ENCODE peak calls at places on chromosomes 4 and X, in nine cellular contexts. I, M, U, X, L, T, C, P and O are unnamed samples.

GRCh38 chr4:16715482-16715881 is 183.0 kb downstream of the LDB2 start:
- DNase-seq in I (peak), M (no peak), U (no peak), X (no peak), L (no peak), T (no peak), C (no peak), P (no peak), O (no peak)

GRCh38 chr4:112563431-112564200 is 47.6 kb upstream of the NEUROG2 start:
- DNase-seq in I (no peak), M (no peak), U (no peak), X (no peak), L (no peak), T (no peak), C (no peak), P (no peak), O (no peak)

GRCh38 chr4:169999923-170000322 is 26.3 kb downstream of the MFAP3L start:
- DNase-seq in I (no peak), M (no peak), U (no peak), X (no peak), L (no peak), T (no peak), C (no peak), P (no peak), O (no peak)

GRCh38 chrX:134929813-134930212 is 61.0 kb upstream of the SMIM10 start:
- DNase-seq in I (no peak), M (no peak), U (no peak), X (no peak), L (no peak), T (no peak), C (no peak), P (no peak), O (no peak)

GRCh38 chr4:71540749-71541269 is 202.0 kb downstream of the SLC4A4 start:
- DNase-seq in I (peak), M (no peak), U (no peak), X (peak), L (no peak), T (no peak), C (peak), P (no peak), O (no peak)

GRCh38 chr4:142959156-142959555 is 113.1 kb upstream of the INPP4B start:
- DNase-seq in I (no peak), M (no peak), U (no peak), X (no peak), L (no peak), T (no peak), C (no peak), P (no peak), O (peak)

GRCh38 chrX:103248553-103248952 is 6.4 kb downstream of the TCEAL8 start:
- DNase-seq in I (peak), M (no peak), U (no peak), X (peak), L (no peak), T (no peak), C (peak), P (no peak), O (no peak)

GRCh38 chr4:633976-634598 is 8.7 kb downstream of the PDE6B start:
- DNase-seq in I (no peak), M (no peak), U (no peak), X (no peak), L (no peak), T (no peak), C (no peak), P (no peak), O (no peak)

GRCh38 chr4:20252656-20253271 is 1.1 kb downstream of the SLIT2 start:
- DNase-seq in I (peak), M (no peak), U (no peak), X (peak), L (peak), T (peak), C (peak), P (no peak), O (no peak)

DNA sequence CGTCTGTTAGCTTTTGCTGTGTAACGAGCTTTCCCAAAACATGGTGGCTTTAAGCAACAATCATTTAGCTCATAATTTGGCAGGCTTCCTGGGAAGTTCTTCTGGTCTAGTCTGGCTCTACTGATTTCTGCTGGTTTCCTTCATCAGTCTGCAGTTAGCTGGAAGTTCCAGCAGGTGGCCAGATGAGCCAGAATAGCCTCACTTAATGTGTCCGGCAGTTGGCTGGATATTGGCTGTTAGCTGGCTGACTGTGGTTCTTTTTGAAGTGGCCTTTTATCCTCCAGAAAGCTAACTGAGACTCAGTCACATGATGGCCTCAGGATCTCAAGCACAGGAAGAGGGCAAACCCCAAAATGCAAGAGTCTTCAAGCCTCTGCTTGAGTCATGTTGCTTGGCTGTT is 34.9 kb downstream of the FTHL17 start:
- DNase-seq in I (peak), M (peak), U (no peak), X (peak), L (no peak), T (peak), C (peak), P (peak), O (no peak)
- H3K4me3 ChIP-seq in I (no peak), M (no peak), U (no peak), X (no peak), L (no peak), T (no peak), C (no peak), P (no peak), O (no peak)

DNA sequence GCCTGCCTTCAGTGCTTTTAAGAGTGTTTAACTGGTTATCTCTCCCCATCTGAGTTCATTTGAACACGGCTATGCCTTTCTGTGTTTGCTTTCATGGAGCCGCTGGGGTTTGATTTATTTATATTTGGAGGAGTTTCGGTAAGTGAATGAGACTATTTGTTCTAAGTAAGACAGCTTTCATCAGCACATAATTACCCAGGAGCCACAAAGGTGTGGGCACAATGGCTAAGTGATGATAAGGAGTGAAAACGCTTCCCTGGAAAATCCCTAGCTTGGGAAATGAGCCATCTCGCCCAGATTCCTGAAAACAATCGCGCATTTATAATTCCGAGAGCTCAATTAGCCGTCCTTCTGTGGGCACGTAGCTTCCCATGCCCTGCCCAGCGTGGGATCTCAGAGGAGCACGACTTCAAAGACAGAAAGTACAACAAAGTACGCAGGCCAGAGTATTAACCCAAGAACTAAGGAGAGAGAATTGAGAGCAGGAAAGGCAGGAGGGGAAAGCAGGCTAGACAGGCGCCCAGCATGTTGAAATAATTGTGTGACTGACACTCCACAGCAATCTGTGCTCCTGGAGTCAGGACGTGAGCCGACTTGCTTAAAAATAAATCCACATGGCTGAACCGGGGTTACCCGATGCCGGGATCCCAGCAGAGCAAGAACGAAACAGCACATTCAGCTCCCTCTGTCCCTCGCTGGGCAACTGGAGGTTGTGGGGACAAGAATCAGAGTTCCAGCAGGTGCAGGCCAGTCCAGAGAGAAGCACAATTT is 99.0 kb downstream of the DHRSX start:
- DNase-seq in I (no peak), M (no peak), U (no peak), X (no peak), L (peak), T (no peak), C (no peak), P (no peak), O (no peak)
- H3K4me3 ChIP-seq in I (no peak), M (no peak), U (no peak), X (no peak), L (no peak), T (no peak), C (no peak), P (no peak), O (no peak)

GRCh38 chr4:102791318-102791835 is 30.6 kb upstream of the MANBA start:
- DNase-seq in I (no peak), M (no peak), U (no peak), X (no peak), L (no peak), T (no peak), C (no peak), P (no peak), O (no peak)
- H3K4me3 ChIP-seq in I (no peak), M (no peak), U (no peak), X (no peak), L (no peak), T (no peak), C (no peak), P (no peak), O (no peak)

DNA sequence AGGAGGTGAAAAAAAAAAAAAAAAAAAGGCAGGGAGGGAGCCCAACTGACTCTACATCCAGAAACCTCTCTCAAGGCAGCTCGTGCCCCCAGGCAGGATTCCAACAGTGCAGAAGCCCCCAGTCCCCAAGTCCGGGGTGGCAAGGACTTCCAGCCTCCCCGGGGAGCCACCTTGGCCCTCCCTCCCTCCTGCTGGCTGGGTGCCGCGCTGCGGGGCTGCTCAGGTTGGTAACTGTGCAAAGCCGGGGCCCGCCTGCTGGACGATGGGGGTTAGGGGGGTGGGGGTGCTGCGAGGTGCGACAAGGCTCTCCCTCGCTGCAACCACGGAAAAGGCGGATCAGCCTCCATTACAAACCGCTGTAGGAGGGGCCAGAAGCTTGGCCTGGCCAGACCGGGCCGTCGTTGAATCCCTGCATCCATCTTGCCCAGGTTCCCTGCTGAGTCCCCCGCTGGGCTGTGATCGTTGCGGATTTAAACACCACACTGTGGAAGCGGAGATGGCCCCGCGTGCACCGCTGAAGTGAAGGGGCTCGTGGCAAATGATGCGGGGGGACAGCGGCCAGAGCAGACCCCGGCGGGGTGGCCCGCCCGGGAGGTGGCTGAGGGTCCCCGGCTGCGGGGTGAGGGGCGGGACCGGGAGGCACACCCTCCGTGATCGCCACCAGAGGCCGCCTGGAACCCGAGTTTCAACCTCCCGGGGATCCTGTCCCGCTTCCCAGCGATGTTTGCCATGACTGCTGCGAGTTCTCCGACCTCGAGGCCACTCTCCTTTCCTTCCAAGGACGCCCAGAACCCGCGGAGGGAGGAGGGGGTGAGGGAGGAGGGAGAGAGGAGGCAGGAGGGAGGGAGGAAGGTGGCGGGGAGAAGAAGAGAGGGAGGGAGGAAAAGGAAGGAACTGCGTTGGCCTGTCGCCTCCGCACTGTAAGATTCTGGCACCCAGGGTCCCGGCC is 58.0 kb upstream of the DDX3X start:
- DNase-seq in I (peak), M (no peak), U (peak), X (peak), L (peak), T (peak), C (peak), P (peak), O (no peak)
- H3K4me3 ChIP-seq in I (peak), M (peak), U (peak), X (peak), L (peak), T (peak), C (peak), P (peak), O (peak)

DNA sequence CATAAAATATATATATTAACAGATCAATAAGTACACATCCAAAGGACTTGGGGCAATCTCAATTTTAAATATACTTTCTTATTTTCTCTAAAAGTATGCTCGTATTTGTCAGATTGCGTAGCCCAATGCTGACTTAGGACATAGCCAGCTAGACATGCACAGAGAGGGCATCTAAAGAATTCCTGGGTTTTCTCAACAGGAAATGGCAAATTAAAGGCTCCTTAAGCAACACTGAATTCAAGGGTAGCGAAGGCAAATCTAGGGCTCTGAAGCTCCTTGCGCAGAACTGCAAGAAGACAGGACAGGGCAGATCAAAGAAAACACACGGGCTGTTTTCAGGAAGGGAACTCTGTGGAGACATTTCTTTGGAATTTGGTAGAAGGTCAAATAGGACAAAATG is 94.6 kb upstream of the FTHL17 start:
- DNase-seq in I (peak), M (no peak), U (no peak), X (no peak), L (no peak), T (no peak), C (no peak), P (no peak), O (no peak)
- H3K4me3 ChIP-seq in I (no peak), M (no peak), U (no peak), X (no peak), L (no peak), T (no peak), C (no peak), P (no peak), O (no peak)

DNA sequence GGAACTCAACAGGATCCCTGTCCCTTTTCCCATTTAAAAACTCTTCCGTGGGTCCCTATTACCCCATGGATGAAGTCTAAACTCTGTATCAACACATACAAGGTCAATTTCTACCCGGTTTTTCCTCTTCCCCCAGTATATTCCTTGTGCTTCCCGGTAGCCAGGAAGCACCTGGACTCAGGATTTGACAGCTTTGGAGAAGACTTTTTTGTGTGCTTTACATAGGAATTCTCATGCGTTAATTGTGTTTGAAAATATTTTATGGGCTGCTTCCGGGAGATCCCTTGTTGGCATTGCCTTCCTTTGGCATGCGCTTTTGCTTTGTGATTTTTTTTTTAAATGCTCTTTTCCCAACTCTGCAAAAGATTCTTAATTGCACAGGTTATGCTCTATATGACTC is 7.2 kb downstream of the SMS start:
- DNase-seq in I (no peak), M (no peak), U (no peak), X (no peak), L (no peak), T (no peak), C (no peak), P (no peak), O (no peak)
- H3K4me3 ChIP-seq in I (no peak), M (no peak), U (no peak), X (no peak), L (no peak), T (no peak), C (peak), P (no peak), O (no peak)

DNA sequence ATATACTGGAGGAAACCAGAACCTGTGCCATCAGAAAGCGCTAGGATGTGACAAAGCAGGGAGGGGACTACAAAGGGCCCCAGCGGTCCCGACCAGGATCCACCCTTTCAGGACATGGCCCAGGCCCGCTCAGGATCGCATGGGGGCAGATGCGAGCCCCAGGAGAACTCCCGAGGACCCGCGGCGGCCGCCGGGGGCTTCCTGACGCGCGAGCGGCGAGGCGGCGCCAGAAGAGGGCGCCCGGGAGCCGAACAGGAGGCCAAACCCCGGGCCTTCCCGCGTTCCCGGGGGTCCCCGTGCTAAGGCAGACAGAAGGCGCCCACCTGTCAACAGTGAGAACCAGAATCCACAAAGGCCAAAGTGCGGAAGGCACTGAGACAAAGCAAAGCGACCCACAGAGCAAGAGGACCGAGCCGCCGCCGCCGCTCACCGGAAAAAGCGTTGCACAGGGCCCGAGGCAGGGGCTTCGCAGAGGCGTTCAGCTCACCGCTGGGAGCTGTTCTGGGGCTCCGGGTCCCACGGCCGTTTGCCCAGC is 7.3 kb upstream of the OPN1LW start:
- DNase-seq in I (peak), M (no peak), U (peak), X (peak), L (peak), T (peak), C (peak), P (no peak), O (no peak)
- H3K4me3 ChIP-seq in I (peak), M (peak), U (no peak), X (no peak), L (peak), T (no peak), C (peak), P (no peak), O (peak)